ENCODE peak calls at places on chromosomes 12 and 14, in nine cellular contexts. F is NCI-H1105, M is MV-4-11, D is endothelial cell, A is HCT116, Z is memory B cell, K is Calu3, Q is esophagus squamous epithelium, T is Panc1. O is an unnamed sample.

GRCh38 chr12:53643232-53643992 is 17.2 kb upstream of the ATF7 start:
- DNase-seq in F (no peak), M (no peak), D (no peak), A (no peak), Z (no peak), K (no peak), Q (no peak), T (no peak), O (no peak)

GRCh38 chr14:49769581-49770211 is 1.7 kb downstream of the KLHDC2 start:
- DNase-seq in F (no peak), M (peak; percentile 10), D (no peak), A (no peak), Z (no peak), K (peak; percentile 5), Q (no peak), T (no peak), O (no peak)

GRCh38 chr14:23514009-23514962 is 37.3 kb downstream of the ZFHX2 start:
- DNase-seq in F (peak; percentile 87), M (no peak), D (no peak), A (no peak), Z (no peak), K (no peak), Q (no peak), T (no peak), O (no peak)

GRCh38 chr12:72509893-72510292 is 237.7 kb downstream of the TRHDE start:
- DNase-seq in F (no peak), M (no peak), D (no peak), A (no peak), Z (no peak), K (no peak), Q (no peak), T (no peak), O (no peak)

GRCh38 chr12:53221203-53222076 is 10.6 kb downstream of the RARG start:
- DNase-seq in F (no peak), M (peak; percentile 39), D (peak; percentile 69), A (no peak), Z (no peak), K (peak; percentile 74), Q (no peak), T (no peak), O (peak; percentile 69)

GRCh38 chr12:1220127-1221092 is 229.4 kb downstream of the ERC1 start:
- DNase-seq in F (peak; percentile 65), M (no peak), D (no peak), A (no peak), Z (no peak), K (no peak), Q (no peak), T (no peak), O (peak; percentile 6)

GRCh38 chr12:58750484-58750883 is 169.8 kb downstream of the LRIG3 start:
- DNase-seq in F (no peak), M (no peak), D (no peak), A (no peak), Z (no peak), K (no peak), Q (no peak), T (no peak), O (peak; percentile 6)

GRCh38 chr12:69337325-69337724 is 10.9 kb upstream of the LYZ start:
- DNase-seq in F (no peak), M (no peak), D (no peak), A (no peak), Z (no peak), K (no peak), Q (no peak), T (no peak), O (no peak)

GRCh38 chr14:82855912-82856381 is 1322.3 kb upstream of the SEL1L start:
- DNase-seq in F (peak; percentile 90), M (peak; percentile 1), D (no peak), A (no peak), Z (no peak), K (no peak), Q (no peak), T (no peak), O (no peak)

GRCh38 chr12:109150124-109150640 is 33.8 kb downstream of the ACACB start:
- DNase-seq in F (no peak), M (no peak), D (no peak), A (no peak), Z (no peak), K (no peak), Q (no peak), T (no peak), O (no peak)

GRCh38 chr12:34215213-34215892 is 193.1 kb downstream of the ALG10 start:
- DNase-seq in F (no peak), M (no peak), D (no peak), A (no peak), Z (no peak), K (no peak), Q (no peak), T (no peak), O (no peak)

GRCh38 chr14:67738740-67739504 is 37.2 kb downstream of the RDH12 start:
- DNase-seq in F (no peak), M (peak; percentile 66), D (no peak), A (peak; percentile 19), Z (no peak), K (peak; percentile 72), Q (no peak), T (no peak), O (peak; percentile 93)

GRCh38 chr12:93777249-93777648 is 100.1 kb downstream of the CRADD start:
- DNase-seq in F (no peak), M (peak; percentile 13), D (no peak), A (no peak), Z (no peak), K (no peak), Q (no peak), T (no peak), O (no peak)

GRCh38 chr12:11598900-11599299 is 50.6 kb upstream of the ETV6 start:
- DNase-seq in F (no peak), M (no peak), D (no peak), A (no peak), Z (no peak), K (no peak), Q (no peak), T (no peak), O (no peak)

GRCh38 chr12:122123051-122123760 is 44.6 kb downstream of the MLXIP start:
- DNase-seq in F (peak; percentile 52), M (peak; percentile 49), D (peak; percentile 77), A (peak; percentile 41), Z (peak; percentile 77), K (peak; percentile 81), Q (no peak), T (no peak), O (peak; percentile 76)

GRCh38 chr14:104110491-104111209 is 25.1 kb downstream of the ASPG start:
- DNase-seq in F (no peak), M (no peak), D (no peak), A (no peak), Z (no peak), K (peak; percentile 0), Q (no peak), T (no peak), O (no peak)

GRCh38 chr12:107545737-107546363 is 139.7 kb upstream of the PWP1 start:
- DNase-seq in F (no peak), M (no peak), D (no peak), A (no peak), Z (no peak), K (no peak), Q (no peak), T (no peak), O (no peak)

GRCh38 chr12:117328556-117329100 is 32.8 kb downstream of the NOS1 start:
- DNase-seq in F (no peak), M (no peak), D (no peak), A (no peak), Z (no peak), K (no peak), Q (no peak), T (no peak), O (no peak)

GRCh38 chr14:30681752-30682355 is 59.7 kb downstream of the SCFD1 start:
- DNase-seq in F (no peak), M (no peak), D (no peak), A (peak; percentile 27), Z (no peak), K (no peak), Q (no peak), T (no peak), O (peak; percentile 18)

GRCh38 chr14:92513966-92514843 is 624 bp downstream of the RIN3 start:
- DNase-seq in F (no peak), M (no peak), D (peak; percentile 28), A (no peak), Z (peak; percentile 34), K (peak; percentile 26), Q (no peak), T (no peak), O (peak; percentile 24)

GRCh38 chr12:65764325-65764724 is 60.0 kb upstream of the HMGA2 start:
- DNase-seq in F (no peak), M (no peak), D (no peak), A (no peak), Z (no peak), K (no peak), Q (no peak), T (no peak), O (no peak)

GRCh38 chr14:75373133-75373532 is 54.7 kb upstream of the JDP2 start:
- DNase-seq in F (no peak), M (no peak), D (no peak), A (no peak), Z (no peak), K (no peak), Q (no peak), T (no peak), O (no peak)

GRCh38 chr12:104370989-104371870 is 67.7 kb downstream of the EID3 start:
- DNase-seq in F (no peak), M (no peak), D (peak; percentile 12), A (no peak), Z (no peak), K (peak; percentile 74), Q (no peak), T (no peak), O (peak; percentile 94)

GRCh38 chr12:76878045-76878898 is 547 bp downstream of the CSRP2 start:
- DNase-seq in F (peak; percentile 32), M (no peak), D (peak; percentile 48), A (peak; percentile 15), Z (no peak), K (peak; percentile 44), Q (no peak), T (no peak), O (peak; percentile 10)

GRCh38 chr12:48999371-49000131 is at the start of gene DDN:
- DNase-seq in F (no peak), M (peak; percentile 67), D (no peak), A (peak; percentile 45), Z (peak; percentile 56), K (no peak), Q (no peak), T (no peak), O (peak; percentile 63)

GRCh38 chr12:50240792-50241114 is 42.6 kb downstream of the LIMA1 start:
- DNase-seq in F (no peak), M (no peak), D (no peak), A (no peak), Z (no peak), K (no peak), Q (no peak), T (no peak), O (no peak)

GRCh38 chr12:12719496-12719895 is 2.3 kb downstream of the CDKN1B start:
- DNase-seq in F (no peak), M (peak; percentile 67), D (no peak), A (no peak), Z (no peak), K (no peak), Q (no peak), T (no peak), O (no peak)

GRCh38 chr14:104108570-104109060 is 23.1 kb downstream of the ASPG start:
- DNase-seq in F (no peak), M (no peak), D (no peak), A (no peak), Z (no peak), K (no peak), Q (no peak), T (no peak), O (no peak)

GRCh38 chr12:49389092-49389703 is 21.9 kb downstream of the SPATS2 start:
- DNase-seq in F (no peak), M (peak; percentile 45), D (peak; percentile 62), A (no peak), Z (peak; percentile 40), K (no peak), Q (no peak), T (no peak), O (no peak)

GRCh38 chr14:93993382-93993781 is 3.7 kb upstream of the CCDC197 start:
- DNase-seq in F (no peak), M (no peak), D (no peak), A (no peak), Z (no peak), K (no peak), Q (no peak), T (no peak), O (no peak)

GRCh38 chr14:57068511-57068910 is 200.2 kb downstream of the EXOC5 start:
- DNase-seq in F (no peak), M (no peak), D (no peak), A (no peak), Z (no peak), K (no peak), Q (no peak), T (no peak), O (no peak)

O was measured in A549.